ENCODE peak calls at places on chromosome 3, in eight cellular contexts. B is amygdala; Z is stimulated activated naive B cell treated with anti-CD40 and anti-IgM and Interleukin-4, amounts not matched to agents 10 μg/mL and 1 μg/mL and 100 μg/mL, for 72 hours; Q is BE2C; O is T-helper 1 cell; N is ACHN; F is dorsolateral prefrontal cortex; C is kidney. J is an unnamed sample.

GRCh38 chr3:193843447-193844301 is 250.7 kb downstream of the OPA1 start:
- DNase-seq in B (no peak), Z (no peak), Q (no peak), O (no peak), N (peak), F (no peak), C (no peak), J (no peak)

GRCh38 chr3:172658344-172659245 is 52.3 kb downstream of the NCEH1 start:
- DNase-seq in B (no peak), Z (no peak), Q (no peak), O (no peak), N (peak), F (no peak), C (no peak), J (no peak)

GRCh38 chr3:17261627-17262369 is 377.0 kb downstream of the PLCL2 start:
- DNase-seq in B (no peak), Z (no peak), Q (no peak), O (no peak), N (no peak), F (no peak), C (no peak), J (no peak)

GRCh38 chr3:117962750-117963149 is 1071.9 kb downstream of the IGSF11 start:
- DNase-seq in B (no peak), Z (no peak), Q (no peak), O (no peak), N (no peak), F (no peak), C (no peak), J (no peak)

GRCh38 chr3:182393830-182394367 is 399.4 kb upstream of the ATP11B start:
- DNase-seq in B (no peak), Z (no peak), Q (no peak), O (no peak), N (no peak), F (no peak), C (no peak), J (no peak)

GRCh38 chr3:156637480-156638022 is 36.8 kb upstream of the TIPARP start:
- DNase-seq in B (no peak), Z (no peak), Q (no peak), O (no peak), N (no peak), F (no peak), C (no peak), J (no peak)

GRCh38 chr3:8742921-8743605 is 9.5 kb downstream of the CAV3 start:
- DNase-seq in B (no peak), Z (no peak), Q (no peak), O (no peak), N (no peak), F (no peak), C (no peak), J (no peak)

GRCh38 chr3:128875556-128876120 is 3.8 kb upstream of the ACAD9 start:
- DNase-seq in B (no peak), Z (peak), Q (peak), O (peak), N (peak), F (no peak), C (peak), J (no peak)

GRCh38 chr3:188861847-188862740 is 309.7 kb upstream of the TPRG1 start:
- DNase-seq in B (no peak), Z (no peak), Q (no peak), O (no peak), N (no peak), F (no peak), C (no peak), J (no peak)

GRCh38 chr3:184945886-184946625 is 134.1 kb downstream of the VPS8 start:
- DNase-seq in B (no peak), Z (no peak), Q (no peak), O (no peak), N (no peak), F (no peak), C (no peak), J (no peak)